ENCODE peak calls at places on chromosome 13, in four cellular contexts. M is HepG2, Q is GM12878, A is H1. R is an unnamed sample.

GRCh38 chr13:98313938-98314292 is 136.8 kb upstream of the RNF113B start:
- DNase-seq in M (no peak), Q (no peak), A (no peak), R (peak; percentile 1)

GRCh38 chr13:85076343-85076742 is 722.9 kb downstream of the SLITRK6 start:
- DNase-seq in M (no peak), Q (no peak), A (no peak), R (no peak)

GRCh38 chr13:65036999-65037398 is 2193.1 kb downstream of the PCDH9 start:
- DNase-seq in M (no peak), Q (no peak), A (no peak), R (no peak)

GRCh38 chr13:59230484-59231264 is 933.1 kb downstream of the DIAPH3 start:
- DNase-seq in M (no peak), Q (no peak), A (no peak), R (no peak)

GRCh38 chr13:74675185-74675584 is 541.0 kb upstream of the KLF12 start:
- DNase-seq in M (no peak), Q (no peak), A (no peak), R (no peak)

GRCh38 chr13:32894589-32895001 is 121.6 kb upstream of the KL start:
- DNase-seq in M (no peak), Q (no peak), A (no peak), R (no peak)

GRCh38 chr13:93847162-93847561 is 620.6 kb downstream of the GPC6 start:
- DNase-seq in M (peak; percentile 5), Q (no peak), A (no peak), R (no peak)

GRCh38 chr13:46754812-46755211 is 42.1 kb downstream of the ESD start:
- DNase-seq in M (no peak), Q (no peak), A (no peak), R (no peak)

GRCh38 chr13:113857531-113858195 is 6.2 kb downstream of the GAS6 start:
- DNase-seq in M (no peak), Q (no peak), A (no peak), R (no peak)

GRCh38 chr13:93505104-93505952 is 278.7 kb downstream of the GPC6 start:
- DNase-seq in M (peak; percentile 57), Q (no peak), A (no peak), R (no peak)

GRCh38 chr13:89925107-89925506 is 1422.4 kb upstream of the MIR17HG start:
- DNase-seq in M (peak; percentile 32), Q (no peak), A (no peak), R (no peak)

GRCh38 chr13:50589139-50589538 is 254.4 kb downstream of the DLEU7 start:
- DNase-seq in M (no peak), Q (no peak), A (no peak), R (no peak)

GRCh38 chr13:27171830-27172494 is 351 bp upstream of the USP12 start:
- DNase-seq in M (peak; percentile 62), Q (no peak), A (no peak), R (peak; percentile 82)

GRCh38 chr13:44274838-44275237 is 98.8 kb upstream of the SERP2 start:
- DNase-seq in M (no peak), Q (no peak), A (no peak), R (no peak)

GRCh38 chr13:38002596-38002995 is 133.0 kb upstream of the TRPC4 start:
- DNase-seq in M (no peak), Q (no peak), A (no peak), R (no peak)

GRCh38 chr13:29676535-29676934 is 81.0 kb upstream of the SLC7A1 start:
- DNase-seq in M (no peak), Q (no peak), A (no peak), R (no peak)

GRCh38 chr13:44972956-44973581 is 16.2 kb downstream of the NUFIP1 start:
- DNase-seq in M (peak; percentile 36), Q (no peak), A (no peak), R (peak; percentile 9)

GRCh38 chr13:105925496-105925895 is 610.0 kb downstream of the EFNB2 start:
- DNase-seq in M (no peak), Q (no peak), A (no peak), R (no peak)

GRCh38 chr13:39347926-39348901 is 254.8 kb downstream of the LHFPL6 start:
- DNase-seq in M (no peak), Q (no peak), A (peak; percentile 29), R (no peak)

GRCh38 chr13:114148521-114148855 is 16.1 kb upstream of the RASA3 start:
- DNase-seq in M (no peak), Q (peak; percentile 74), A (no peak), R (no peak)

GRCh38 chr13:58181111-58181510 is 549.6 kb downstream of the PCDH17 start:
- DNase-seq in M (no peak), Q (no peak), A (no peak), R (no peak)

GRCh38 chr13:28755546-28755870 is 36.7 kb upstream of the SLC46A3 start:
- DNase-seq in M (no peak), Q (no peak), A (no peak), R (no peak)

GRCh38 chr13:55229906-55230569 is 1910.7 kb upstream of the PRR20A start:
- DNase-seq in M (no peak), Q (no peak), A (no peak), R (no peak)

GRCh38 chr13:49112782-49113525 is 107.2 kb upstream of the MLNR start:
- DNase-seq in M (no peak), Q (no peak), A (peak; percentile 9), R (peak; percentile 11)

GRCh38 chr13:103663996-103664395 is 597.8 kb upstream of the SLC10A2 start:
- DNase-seq in M (no peak), Q (no peak), A (no peak), R (no peak)

GRCh38 chr13:31882794-31883193 is 143.5 kb downstream of the RXFP2 start:
- DNase-seq in M (no peak), Q (no peak), A (no peak), R (no peak)

GRCh38 chr13:30307194-30307965 is at the start of gene KATNAL1:
- DNase-seq in M (peak; percentile 56), Q (no peak), A (peak; percentile 15), R (peak; percentile 84)

GRCh38 chr13:73288596-73288995 is 229.8 kb downstream of the KLF5 start:
- DNase-seq in M (no peak), Q (no peak), A (no peak), R (no peak)

GRCh38 chr13:65653548-65654078 is 1576.5 kb downstream of the PCDH9 start:
- DNase-seq in M (no peak), Q (no peak), A (no peak), R (no peak)

GRCh38 chr13:113112893-113113845 is 7.6 kb downstream of the F7 start:
- DNase-seq in M (no peak), Q (no peak), A (no peak), R (no peak)

GRCh38 chr13:114015608-114016295 is 41.9 kb upstream of the C13orf46 start:
- DNase-seq in M (no peak), Q (no peak), A (no peak), R (no peak)

GRCh38 chr13:60431108-60431700 is 34.2 kb downstream of the TDRD3 start:
- DNase-seq in M (peak; percentile 47), Q (peak; percentile 61), A (no peak), R (peak; percentile 19)

GRCh38 chr13:114198556-114198955 is 19.5 kb downstream of the CFAP97D2 start:
- DNase-seq in M (no peak), Q (no peak), A (no peak), R (no peak)

GRCh38 chr13:79770056-79770455 is 289.1 kb downstream of the NDFIP2 start:
- DNase-seq in M (no peak), Q (no peak), A (no peak), R (no peak)

GRCh38 chr13:76816394-76816793 is 69.8 kb downstream of the KCTD12 start:
- DNase-seq in M (no peak), Q (no peak), A (no peak), R (no peak)

GRCh38 chr13:105969761-105970160 is 565.7 kb downstream of the EFNB2 start:
- DNase-seq in M (no peak), Q (no peak), A (no peak), R (no peak)

GRCh38 chr13:72341904-72342303 is 385.5 kb downstream of the MZT1 start:
- DNase-seq in M (peak; percentile 10), Q (no peak), A (no peak), R (no peak)

DNA sequence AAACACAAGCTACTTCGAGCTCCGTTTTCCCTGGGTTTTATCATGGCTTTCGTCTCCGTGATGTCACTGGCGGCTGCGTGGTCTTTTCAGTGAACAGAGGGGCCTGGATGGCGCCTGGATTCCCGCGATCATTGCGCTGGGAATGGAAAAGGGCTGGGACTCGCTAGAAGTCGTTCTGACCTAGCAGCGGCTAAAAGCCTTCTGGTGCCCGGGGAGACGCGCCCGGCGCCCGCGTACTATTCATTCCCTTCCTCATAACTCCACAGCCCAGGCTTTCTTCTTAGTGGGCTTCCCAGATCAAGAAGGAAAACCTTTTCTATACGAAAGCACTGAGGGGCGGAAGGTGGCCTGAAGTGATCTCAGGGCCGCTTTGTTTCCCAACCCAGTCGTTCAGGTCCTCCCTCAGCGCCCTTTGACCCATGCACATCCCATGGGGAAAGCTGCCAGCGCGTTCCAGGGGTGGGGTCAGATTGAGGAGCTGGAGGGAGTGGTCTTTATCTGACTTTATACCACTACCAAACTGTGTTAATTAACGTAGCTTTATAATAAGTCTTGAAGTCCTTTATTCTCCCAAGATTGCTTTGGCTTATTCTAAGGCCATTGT is 96.6 kb downstream of the ELF1 start:
- DNase-seq in M (peak; percentile 10), Q (no peak), A (no peak), R (no peak)
- TF ChIP-seq CBX5 in M (no peak), Q (no peak), A (no peak), R (no peak)

GRCh38 chr13:109152311-109152820 is 523.0 kb downstream of the MYO16 start:
- DNase-seq in M (no peak), Q (no peak), A (no peak), R (no peak)
- H3K4me1 ChIP-seq in M (no peaks in the 10 kb centered on the region), Q (no peaks in the 10 kb centered on the region), A (peaks cover 3% of the 10 kb centered on the region), R (no peaks in the 10 kb centered on the region)

DNA sequence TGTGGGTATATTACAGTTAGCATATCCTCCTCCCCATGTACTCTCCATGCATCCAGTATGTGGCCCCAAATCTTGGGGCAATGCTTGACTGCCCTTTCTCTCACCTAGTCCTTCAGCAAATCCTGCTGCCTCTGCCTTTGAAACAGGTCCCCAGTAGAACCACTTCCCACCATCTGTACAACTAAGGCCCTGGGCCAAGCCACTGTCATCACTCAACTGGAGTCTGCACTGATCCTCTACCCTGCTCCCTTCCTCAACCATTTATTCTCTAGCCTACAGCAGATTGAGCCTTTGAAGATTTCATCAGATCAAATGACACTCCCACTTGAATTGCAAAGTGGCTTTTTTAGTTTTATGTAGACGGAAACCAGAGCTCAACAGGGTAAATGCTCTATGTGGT is 43.4 kb downstream of the ATP8A2 start:
- DNase-seq in M (no peak), Q (no peak), A (no peak), R (no peak)
- TF ChIP-seq CBX5 in M (no peak), Q (no peak), A (no peak), R (no peak)

DNA sequence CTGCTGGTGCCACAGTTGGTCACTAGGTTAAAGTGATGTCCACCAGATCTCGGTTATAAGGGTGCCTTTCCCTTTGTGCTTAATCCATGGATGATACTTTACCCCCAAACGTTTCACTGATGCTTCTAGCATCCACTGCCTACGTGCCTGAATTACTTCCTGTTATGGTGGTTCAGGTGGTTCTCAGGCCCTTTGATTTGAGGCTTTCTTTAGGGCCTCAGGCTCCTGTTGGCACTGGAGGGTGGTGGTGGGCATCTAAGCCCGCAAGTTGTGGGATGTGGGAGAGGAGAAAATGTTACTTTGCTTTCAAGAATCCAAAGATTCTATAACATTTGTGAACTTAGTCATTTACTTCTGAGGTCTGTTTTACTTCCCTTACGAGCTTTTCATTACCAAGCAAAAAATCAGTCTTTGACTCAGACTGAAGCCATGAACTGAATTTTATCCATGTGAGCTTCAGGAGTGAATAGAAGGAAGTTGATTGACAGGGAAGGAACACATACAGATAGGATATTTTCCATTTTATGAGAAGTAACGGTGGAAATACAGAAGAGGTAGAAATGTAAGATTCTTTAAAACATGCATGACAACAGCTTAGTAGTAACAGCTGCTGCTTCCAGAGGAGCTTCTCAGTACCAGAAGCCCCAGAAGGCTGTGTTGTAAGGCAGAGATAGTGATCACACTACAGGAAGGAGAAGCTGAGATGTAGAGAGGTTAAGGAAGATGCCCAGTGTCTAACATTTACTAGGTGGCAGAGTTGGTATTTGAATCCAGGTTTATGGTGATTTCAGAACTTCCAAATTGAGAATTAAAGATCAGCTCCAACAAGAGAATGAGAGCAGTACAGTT is 65.0 kb downstream of the ARHGEF7 start:
- DNase-seq in M (no peak), Q (no peak), A (no peak), R (no peak)
- H3K4me1 ChIP-seq in M (peaks cover 16% of the 10 kb centered on the region), Q (peaks cover 45% of the 10 kb centered on the region), A (peaks cover 2% of the 10 kb centered on the region), R (peaks cover 5% of the 10 kb centered on the region)

R was measured in K562.